ENCODE peak calls at places on chromosome 17, in ten cellular contexts. One of them, this sample, is unnamed. For H3K27me3 and H3K4me1, the result is how much of the 10 kb centered on the place peaks cover.

GRCh38 chr17:31510273-31511175 is 119.0 kb downstream of the RAB11FIP4 start:
- DNase-seq in IMR-90: peak
- DNase-seq in SK-N-SH: no peak
- DNase-seq in body of pancreas: no peak
- DNase-seq in right cardiac atrium: peak
- DNase-seq in mesendoderm: no peak
- DNase-seq in left ventricle myocardium inferior: peak
- DNase-seq in gastrocnemius medialis: peak
- DNase-seq in heart left ventricle: peak
- DNase-seq in neural progenitor cell: no peak
- DNase-seq in this sample: no peak

GRCh38 chr17:74935585-74936469 is at the start of gene OTOP3:
- DNase-seq in gastrocnemius medialis: no peak
- DNase-seq in IMR-90: no peak
- DNase-seq in right cardiac atrium: peak
- DNase-seq in neural progenitor cell: peak
- DNase-seq in body of pancreas: no peak
- DNase-seq in mesendoderm: no peak
- DNase-seq in SK-N-SH: peak
- DNase-seq in left ventricle myocardium inferior: no peak
- DNase-seq in heart left ventricle: no peak
- DNase-seq in this sample: no peak

GRCh38 chr17:28744104-28744801 is 442 bp downstream of the TRAF4 start:
- DNase-seq in body of pancreas: peak
- DNase-seq in gastrocnemius medialis: no peak
- DNase-seq in heart left ventricle: no peak
- DNase-seq in left ventricle myocardium inferior: peak
- DNase-seq in mesendoderm: peak
- DNase-seq in right cardiac atrium: peak
- DNase-seq in IMR-90: peak
- DNase-seq in SK-N-SH: peak
- DNase-seq in neural progenitor cell: peak
- DNase-seq in this sample: no peak

GRCh38 chr17:64357191-64357981 is 33.3 kb downstream of the PECAM1 start:
- DNase-seq in left ventricle myocardium inferior: peak
- DNase-seq in gastrocnemius medialis: peak
- DNase-seq in right cardiac atrium: peak
- DNase-seq in body of pancreas: no peak
- DNase-seq in SK-N-SH: no peak
- DNase-seq in IMR-90: peak
- DNase-seq in heart left ventricle: peak
- DNase-seq in neural progenitor cell: no peak
- DNase-seq in mesendoderm: peak
- DNase-seq in this sample: peak

GRCh38 chr17:44924107-44924544 is 8.8 kb upstream of the GFAP start:
- DNase-seq in mesendoderm: no peak
- DNase-seq in gastrocnemius medialis: no peak
- DNase-seq in neural progenitor cell: no peak
- DNase-seq in SK-N-SH: no peak
- DNase-seq in heart left ventricle: no peak
- DNase-seq in left ventricle myocardium inferior: no peak
- DNase-seq in IMR-90: no peak
- DNase-seq in body of pancreas: no peak
- DNase-seq in right cardiac atrium: no peak
- DNase-seq in this sample: peak

GRCh38 chr17:1229354-1229890 is 40.8 kb upstream of the BHLHA9 start:
- DNase-seq in heart left ventricle: peak
- DNase-seq in mesendoderm: no peak
- DNase-seq in neural progenitor cell: peak
- DNase-seq in right cardiac atrium: peak
- DNase-seq in SK-N-SH: peak
- DNase-seq in left ventricle myocardium inferior: peak
- DNase-seq in body of pancreas: peak
- DNase-seq in IMR-90: no peak
- DNase-seq in gastrocnemius medialis: peak
- DNase-seq in this sample: peak

GRCh38 chr17:61492759-61493526 is 40.7 kb downstream of the TBX4 start:
- DNase-seq in left ventricle myocardium inferior: no peak
- DNase-seq in body of pancreas: no peak
- DNase-seq in gastrocnemius medialis: no peak
- DNase-seq in heart left ventricle: no peak
- DNase-seq in right cardiac atrium: no peak
- DNase-seq in SK-N-SH: no peak
- DNase-seq in mesendoderm: no peak
- DNase-seq in neural progenitor cell: no peak
- DNase-seq in IMR-90: peak
- DNase-seq in this sample: no peak

GRCh38 chr17:26792486-26792885 is 501.4 kb upstream of the WSB1 start:
- DNase-seq in right cardiac atrium: no peak
- DNase-seq in IMR-90: peak
- DNase-seq in neural progenitor cell: no peak
- DNase-seq in gastrocnemius medialis: no peak
- DNase-seq in mesendoderm: peak
- DNase-seq in body of pancreas: no peak
- DNase-seq in heart left ventricle: no peak
- DNase-seq in SK-N-SH: no peak
- DNase-seq in left ventricle myocardium inferior: no peak
- DNase-seq in this sample: no peak

GRCh38 chr17:48589831-48590602 is at the start of gene HOXB3:
- DNase-seq in SK-N-SH: no peak
- DNase-seq in gastrocnemius medialis: no peak
- DNase-seq in body of pancreas: no peak
- DNase-seq in left ventricle myocardium inferior: no peak
- DNase-seq in heart left ventricle: no peak
- DNase-seq in neural progenitor cell: no peak
- DNase-seq in IMR-90: peak
- DNase-seq in right cardiac atrium: no peak
- DNase-seq in mesendoderm: no peak
- DNase-seq in this sample: no peak

GRCh38 chr17:48592097-48592496 is 1.5 kb downstream of the HOXB5 start:
- DNase-seq in left ventricle myocardium inferior: no peak
- DNase-seq in gastrocnemius medialis: no peak
- DNase-seq in heart left ventricle: no peak
- DNase-seq in right cardiac atrium: no peak
- DNase-seq in mesendoderm: no peak
- DNase-seq in IMR-90: peak
- DNase-seq in body of pancreas: no peak
- DNase-seq in SK-N-SH: no peak
- DNase-seq in neural progenitor cell: no peak
- DNase-seq in this sample: no peak

GRCh38 chr17:48589060-48589830 is 796 bp downstream of the HOXB3 start:
- DNase-seq in SK-N-SH: no peak
- DNase-seq in left ventricle myocardium inferior: no peak
- DNase-seq in body of pancreas: no peak
- DNase-seq in heart left ventricle: no peak
- DNase-seq in IMR-90: peak
- DNase-seq in right cardiac atrium: no peak
- DNase-seq in mesendoderm: no peak
- DNase-seq in neural progenitor cell: no peak
- DNase-seq in gastrocnemius medialis: no peak
- DNase-seq in this sample: no peak

GRCh38 chr17:48591435-48592077 is 1.5 kb upstream of the HOXB3 start:
- DNase-seq in right cardiac atrium: no peak
- DNase-seq in IMR-90: peak
- DNase-seq in gastrocnemius medialis: no peak
- DNase-seq in body of pancreas: no peak
- DNase-seq in mesendoderm: no peak
- DNase-seq in left ventricle myocardium inferior: no peak
- DNase-seq in SK-N-SH: no peak
- DNase-seq in neural progenitor cell: no peak
- DNase-seq in heart left ventricle: no peak
- DNase-seq in this sample: no peak

DNA sequence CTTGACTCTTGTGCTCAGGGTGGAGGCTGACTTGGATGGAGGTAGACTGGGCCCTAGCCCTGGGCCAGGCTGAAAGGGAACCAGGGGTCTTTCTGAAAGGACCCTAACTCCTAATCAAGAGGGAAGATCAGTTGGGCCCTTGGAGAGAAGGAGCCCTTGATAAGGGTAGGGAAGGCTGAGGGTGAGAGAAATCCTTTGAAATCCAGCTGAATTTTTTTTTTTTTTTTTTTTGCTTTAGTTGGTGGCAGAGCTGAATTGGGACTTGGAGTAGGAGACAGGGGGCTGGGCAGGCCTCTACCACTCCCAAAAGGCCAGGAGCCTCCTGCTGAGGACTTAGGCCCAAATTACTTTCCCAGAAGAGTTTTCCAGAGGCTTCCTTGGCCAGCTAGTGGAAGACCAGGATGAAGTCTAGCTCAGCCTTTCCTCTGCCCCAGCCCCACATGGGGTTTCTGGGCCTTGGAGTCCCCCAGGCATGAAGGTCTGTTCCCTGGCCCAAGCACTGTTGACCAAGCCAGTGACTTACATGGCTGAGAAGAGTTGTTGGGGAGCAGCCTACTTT is 641 bp upstream of the HOXB3 start:
- DNase-seq in mesendoderm: no peak
- DNase-seq in SK-N-SH: no peak
- DNase-seq in left ventricle myocardium inferior: no peak
- DNase-seq in right cardiac atrium: no peak
- DNase-seq in IMR-90: peak
- DNase-seq in body of pancreas: no peak
- DNase-seq in gastrocnemius medialis: no peak
- DNase-seq in neural progenitor cell: no peak
- DNase-seq in heart left ventricle: no peak
- DNase-seq in this sample: no peak
- H3K27me3 ChIP-seq in mesendoderm: half or more
- H3K27me3 ChIP-seq in SK-N-SH: half or more
- H3K27me3 ChIP-seq in left ventricle myocardium inferior: half or more
- H3K27me3 ChIP-seq in right cardiac atrium: under half
- H3K27me3 ChIP-seq in IMR-90: under half
- H3K27me3 ChIP-seq in body of pancreas: under half
- H3K27me3 ChIP-seq in gastrocnemius medialis: half or more
- H3K27me3 ChIP-seq in neural progenitor cell: half or more
- H3K27me3 ChIP-seq in heart left ventricle: half or more
- H3K27me3 ChIP-seq in this sample: under half

GRCh38 chr17:57955183-57955952 is at the start of gene CUEDC1:
- DNase-seq in mesendoderm: peak
- DNase-seq in right cardiac atrium: peak
- DNase-seq in neural progenitor cell: peak
- DNase-seq in heart left ventricle: peak
- DNase-seq in body of pancreas: peak
- DNase-seq in IMR-90: peak
- DNase-seq in left ventricle myocardium inferior: peak
- DNase-seq in SK-N-SH: peak
- DNase-seq in gastrocnemius medialis: peak
- DNase-seq in this sample: peak
- H3K4me1 ChIP-seq in mesendoderm: under half
- H3K4me1 ChIP-seq in right cardiac atrium: under half
- H3K4me1 ChIP-seq in neural progenitor cell: under half
- H3K4me1 ChIP-seq in heart left ventricle: under half
- H3K4me1 ChIP-seq in body of pancreas: under half
- H3K4me1 ChIP-seq in IMR-90: under half
- H3K4me1 ChIP-seq in left ventricle myocardium inferior: half or more
- H3K4me1 ChIP-seq in SK-N-SH: under half
- H3K4me1 ChIP-seq in gastrocnemius medialis: half or more
- H3K4me1 ChIP-seq in this sample: under half

GRCh38 chr17:20916383-20916782 is 126.4 kb downstream of the USP22 start:
- DNase-seq in left ventricle myocardium inferior: no peak
- DNase-seq in gastrocnemius medialis: no peak
- DNase-seq in IMR-90: no peak
- DNase-seq in neural progenitor cell: no peak
- DNase-seq in body of pancreas: no peak
- DNase-seq in right cardiac atrium: no peak
- DNase-seq in mesendoderm: no peak
- DNase-seq in heart left ventricle: no peak
- DNase-seq in SK-N-SH: no peak
- DNase-seq in this sample: no peak

GRCh38 chr17:20922128-20922670 is 120.6 kb downstream of the USP22 start:
- DNase-seq in SK-N-SH: no peak
- DNase-seq in IMR-90: peak
- DNase-seq in left ventricle myocardium inferior: peak
- DNase-seq in mesendoderm: no peak
- DNase-seq in right cardiac atrium: no peak
- DNase-seq in gastrocnemius medialis: no peak
- DNase-seq in neural progenitor cell: no peak
- DNase-seq in body of pancreas: no peak
- DNase-seq in heart left ventricle: peak
- DNase-seq in this sample: no peak

GRCh38 chr17:20924306-20924705 is 118.5 kb downstream of the USP22 start:
- DNase-seq in mesendoderm: peak
- DNase-seq in gastrocnemius medialis: no peak
- DNase-seq in right cardiac atrium: no peak
- DNase-seq in heart left ventricle: no peak
- DNase-seq in IMR-90: no peak
- DNase-seq in SK-N-SH: no peak
- DNase-seq in body of pancreas: no peak
- DNase-seq in neural progenitor cell: no peak
- DNase-seq in left ventricle myocardium inferior: no peak
- DNase-seq in this sample: no peak

GRCh38 chr17:20920813-20921199 is 122.0 kb downstream of the USP22 start:
- DNase-seq in IMR-90: peak
- DNase-seq in neural progenitor cell: no peak
- DNase-seq in left ventricle myocardium inferior: no peak
- DNase-seq in heart left ventricle: no peak
- DNase-seq in body of pancreas: no peak
- DNase-seq in SK-N-SH: no peak
- DNase-seq in mesendoderm: peak
- DNase-seq in right cardiac atrium: no peak
- DNase-seq in gastrocnemius medialis: no peak
- DNase-seq in this sample: no peak

DNA sequence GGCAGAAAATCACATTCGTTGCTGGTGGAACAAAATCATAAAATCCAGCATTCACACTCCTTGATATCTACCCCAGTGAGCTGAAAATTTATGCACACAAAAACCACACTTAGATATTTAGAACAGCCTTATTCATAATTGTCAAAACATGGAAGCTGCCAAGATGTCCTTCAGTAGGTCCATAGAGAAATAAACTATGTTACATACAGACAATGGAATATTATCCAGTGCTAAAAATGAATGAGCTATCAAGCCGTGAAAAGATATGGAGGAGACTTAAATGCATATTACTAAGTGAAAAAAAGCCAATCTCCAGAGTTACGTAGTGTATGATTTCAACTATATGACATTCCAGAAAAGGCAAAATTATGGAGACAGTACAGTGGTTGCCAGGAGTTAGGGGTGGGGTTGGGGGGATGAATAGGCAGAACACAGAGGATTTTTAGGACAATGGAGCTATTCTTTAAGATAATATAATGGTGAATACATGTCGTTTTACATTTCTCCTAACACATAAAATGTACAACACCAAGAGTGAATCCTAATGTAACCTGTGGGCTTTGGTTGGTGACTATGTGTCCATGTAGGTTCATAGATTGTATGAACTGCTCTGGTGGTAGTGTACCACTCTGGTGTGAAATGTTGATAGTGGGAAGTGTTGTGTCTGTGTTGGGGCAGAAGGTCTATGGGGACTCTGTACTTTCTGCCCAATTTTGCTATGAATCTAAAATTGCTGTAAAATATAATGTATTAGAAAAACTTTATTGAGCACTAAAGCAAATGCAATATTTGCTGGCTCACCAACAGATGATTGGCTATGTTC is 122.6 kb downstream of the USP22 start:
- DNase-seq in heart left ventricle: no peak
- DNase-seq in IMR-90: no peak
- DNase-seq in mesendoderm: no peak
- DNase-seq in right cardiac atrium: no peak
- DNase-seq in left ventricle myocardium inferior: no peak
- DNase-seq in body of pancreas: no peak
- DNase-seq in neural progenitor cell: no peak
- DNase-seq in SK-N-SH: no peak
- DNase-seq in gastrocnemius medialis: no peak
- DNase-seq in this sample: no peak
- H3K27ac ChIP-seq in heart left ventricle: peak
- H3K27ac ChIP-seq in IMR-90: peak
- H3K27ac ChIP-seq in mesendoderm: no peak
- H3K27ac ChIP-seq in right cardiac atrium: peak
- H3K27ac ChIP-seq in left ventricle myocardium inferior: peak
- H3K27ac ChIP-seq in body of pancreas: no peak
- H3K27ac ChIP-seq in neural progenitor cell: no peak
- H3K27ac ChIP-seq in SK-N-SH: peak
- H3K27ac ChIP-seq in gastrocnemius medialis: no peak
- H3K27ac ChIP-seq in this sample: peak

DNA sequence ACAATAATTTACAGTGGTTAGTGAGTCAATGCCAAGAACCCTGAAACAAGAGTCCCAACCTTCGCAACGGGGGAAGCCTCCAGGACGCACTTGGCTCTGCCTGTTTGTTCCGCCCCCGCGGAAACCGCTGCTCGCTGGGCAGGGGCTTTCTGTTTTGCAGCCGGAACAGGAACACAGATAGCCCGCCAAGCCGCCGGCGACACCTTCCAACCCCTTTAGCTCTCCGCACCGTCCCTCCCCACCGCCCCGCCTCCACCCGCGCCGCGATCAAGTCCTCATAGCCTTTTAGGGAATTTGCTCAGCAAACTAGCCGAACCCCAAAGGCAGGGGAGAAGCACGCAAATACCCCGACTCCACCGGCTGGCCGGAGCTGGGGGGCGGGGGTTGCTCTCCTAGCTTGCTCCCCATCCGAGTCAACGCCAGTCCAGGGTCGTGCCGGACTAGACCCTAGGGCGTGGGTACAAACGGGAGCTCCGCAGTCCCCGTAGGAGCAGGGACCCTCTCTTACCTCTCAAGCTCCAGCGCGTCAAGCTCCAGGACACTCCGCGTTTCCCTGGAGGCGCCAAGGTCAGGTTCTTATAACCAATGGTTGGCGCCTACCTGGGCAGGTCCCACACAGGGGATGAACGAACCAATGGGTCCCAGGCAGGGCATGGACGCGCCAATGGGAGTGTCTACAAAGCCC is at the start of gene SLFN13:
- DNase-seq in left ventricle myocardium inferior: peak
- DNase-seq in neural progenitor cell: peak
- DNase-seq in SK-N-SH: peak
- DNase-seq in heart left ventricle: peak
- DNase-seq in mesendoderm: peak
- DNase-seq in body of pancreas: peak
- DNase-seq in IMR-90: peak
- DNase-seq in right cardiac atrium: peak
- DNase-seq in gastrocnemius medialis: peak
- DNase-seq in this sample: peak
- H3K27me3 ChIP-seq in left ventricle myocardium inferior: half or more
- H3K27me3 ChIP-seq in neural progenitor cell: half or more
- H3K27me3 ChIP-seq in SK-N-SH: half or more
- H3K27me3 ChIP-seq in heart left ventricle: under half
- H3K27me3 ChIP-seq in mesendoderm: under half
- H3K27me3 ChIP-seq in body of pancreas: under half
- H3K27me3 ChIP-seq in IMR-90: under half
- H3K27me3 ChIP-seq in right cardiac atrium: under half
- H3K27me3 ChIP-seq in gastrocnemius medialis: under half
- H3K27me3 ChIP-seq in this sample: under half